ENCODE peak calls at places on chromosomes 12 and 14, in nine cellular contexts. U is GM03348, H is prostate gland, O is pancreas, J is LHCN-M2, Y is NCI-H2171 treated with DMSO at 0.1 percent for 48 hours, V is heart right ventricle, C is LNCaP clone FGC, I is GM04504. D is an unnamed sample.

GRCh38 chr12:45379261-45379660 is 163.4 kb downstream of the ANO6 start:
- DNase-seq in U (no peak), H (no peak), O (no peak), J (peak; percentile 5), Y (no peak), V (no peak), C (peak; percentile 15), I (no peak), D (no peak)

GRCh38 chr14:90795744-90796143 is 20.5 kb downstream of the TTC7B start:
- DNase-seq in U (peak; percentile 80), H (no peak), O (no peak), J (peak; percentile 84), Y (no peak), V (no peak), C (no peak), I (peak; percentile 54), D (peak; percentile 72)

GRCh38 chr14:61322799-61323290 is 1.5 kb downstream of the PRKCH start:
- DNase-seq in U (no peak), H (peak; percentile 53), O (no peak), J (no peak), Y (peak; percentile 60), V (no peak), C (peak; percentile 48), I (no peak), D (no peak)

GRCh38 chr12:851343-851742 is 98.2 kb downstream of the RAD52 start:
- DNase-seq in U (peak; percentile 32), H (no peak), O (no peak), J (no peak), Y (no peak), V (no peak), C (no peak), I (no peak), D (no peak)

GRCh38 chr12:19757317-19757877 is 318.1 kb downstream of the AEBP2 start:
- DNase-seq in U (peak; percentile 31), H (no peak), O (no peak), J (peak; percentile 37), Y (peak; percentile 45), V (no peak), C (no peak), I (peak; percentile 25), D (no peak)

GRCh38 chr12:6540181-6540877 is 6.0 kb downstream of the GAPDH start:
- DNase-seq in U (peak; percentile 94), H (peak; percentile 90), O (no peak), J (peak; percentile 97), Y (peak; percentile 100), V (peak; percentile 90), C (no peak), I (peak; percentile 95), D (peak; percentile 94)

GRCh38 chr12:19574606-19575005 is 135.3 kb downstream of the AEBP2 start:
- DNase-seq in U (no peak), H (no peak), O (no peak), J (peak; percentile 9), Y (no peak), V (no peak), C (no peak), I (no peak), D (no peak)

GRCh38 chr12:102300824-102301461 is 103.3 kb upstream of the PMCH start:
- DNase-seq in U (peak; percentile 15), H (no peak), O (peak; percentile 20), J (peak; percentile 7), Y (peak; percentile 45), V (no peak), C (peak; percentile 33), I (peak; percentile 6), D (peak; percentile 22)

GRCh38 chr12:12673296-12673695 is 22.7 kb downstream of the GPR19 start:
- DNase-seq in U (no peak), H (no peak), O (no peak), J (no peak), Y (no peak), V (no peak), C (no peak), I (no peak), D (no peak)

GRCh38 chr14:61571931-61572330 is 123.4 kb upstream of the HIF1A start:
- DNase-seq in U (no peak), H (no peak), O (no peak), J (peak; percentile 51), Y (no peak), V (no peak), C (no peak), I (no peak), D (no peak)

GRCh38 chr14:75303415-75303814 is 24.8 kb downstream of the FOS start:
- DNase-seq in U (peak; percentile 78), H (peak; percentile 73), O (peak; percentile 61), J (peak; percentile 69), Y (peak; percentile 74), V (peak; percentile 39), C (no peak), I (no peak), D (peak; percentile 43)

GRCh38 chr12:107309020-107309419 is 215.7 kb upstream of the CRY1 start:
- DNase-seq in U (no peak), H (no peak), O (no peak), J (no peak), Y (no peak), V (no peak), C (no peak), I (no peak), D (no peak)

GRCh38 chr14:92511472-92512247 is 1.9 kb upstream of the RIN3 start:
- DNase-seq in U (peak; percentile 90), H (no peak), O (no peak), J (peak; percentile 67), Y (peak; percentile 10), V (no peak), C (no peak), I (peak; percentile 95), D (peak; percentile 93)

GRCh38 chr12:65420941-65421340 is 142.5 kb downstream of the MSRB3 start:
- DNase-seq in U (no peak), H (no peak), O (no peak), J (no peak), Y (no peak), V (no peak), C (no peak), I (no peak), D (no peak)

GRCh38 chr12:7060353-7060954 is at the start of gene C1S:
- DNase-seq in U (peak; percentile 96), H (peak; percentile 61), O (peak; percentile 65), J (peak; percentile 96), Y (peak; percentile 46), V (peak; percentile 60), C (no peak), I (peak; percentile 98), D (peak; percentile 99)

GRCh38 chr14:105255021-105255507 is 6.7 kb downstream of the BTBD6 start:
- DNase-seq in U (peak; percentile 25), H (no peak), O (no peak), J (peak; percentile 97), Y (no peak), V (no peak), C (no peak), I (no peak), D (peak; percentile 36)

GRCh38 chr14:73662439-73663056 is 17.8 kb downstream of the DNAL1 start:
- DNase-seq in U (peak; percentile 80), H (peak; percentile 11), O (no peak), J (peak; percentile 98), Y (peak; percentile 66), V (no peak), C (peak; percentile 58), I (peak; percentile 89), D (peak; percentile 92)

GRCh38 chr12:107775093-107775721 is 703 bp downstream of the ASCL4 start:
- DNase-seq in U (no peak), H (no peak), O (no peak), J (no peak), Y (peak; percentile 51), V (peak; percentile 23), C (no peak), I (no peak), D (no peak)

GRCh38 chr12:24561411-24561871 is 387.5 kb downstream of the BCAT1 start:
- DNase-seq in U (peak; percentile 29), H (peak; percentile 10), O (peak; percentile 16), J (peak; percentile 24), Y (no peak), V (no peak), C (no peak), I (no peak), D (no peak)

GRCh38 chr12:51536159-51536558 is 54.9 kb upstream of the SCN8A start:
- DNase-seq in U (no peak), H (no peak), O (no peak), J (peak; percentile 27), Y (peak; percentile 47), V (no peak), C (no peak), I (no peak), D (no peak)

GRCh38 chr12:51820721-51821422 is 27.6 kb downstream of the FIGNL2 start:
- DNase-seq in U (peak; percentile 95), H (peak; percentile 34), O (peak; percentile 68), J (peak; percentile 55), Y (peak; percentile 82), V (peak; percentile 72), C (no peak), I (no peak), D (peak; percentile 25)

GRCh38 chr12:131132118-131132892 is 178.6 kb downstream of the ADGRD1 start:
- DNase-seq in U (peak; percentile 85), H (peak; percentile 28), O (no peak), J (no peak), Y (peak; percentile 14), V (peak; percentile 76), C (no peak), I (no peak), D (no peak)

GRCh38 chr14:23612802-23613201 is 23.4 kb upstream of the DHRS2 start:
- DNase-seq in U (no peak), H (no peak), O (no peak), J (no peak), Y (no peak), V (no peak), C (no peak), I (no peak), D (no peak)

GRCh38 chr12:3698218-3698974 is 54.5 kb downstream of the CRACR2A start:
- DNase-seq in U (peak; percentile 84), H (peak; percentile 59), O (no peak), J (peak; percentile 95), Y (peak; percentile 100), V (no peak), C (peak; percentile 8), I (peak; percentile 85), D (peak; percentile 94)

GRCh38 chr12:24228371-24228770 is 278.9 kb upstream of the SOX5 start:
- DNase-seq in U (no peak), H (no peak), O (no peak), J (no peak), Y (no peak), V (no peak), C (no peak), I (no peak), D (no peak)

GRCh38 chr12:66329941-66330340 is 27.6 kb downstream of the HELB start:
- DNase-seq in U (no peak), H (peak; percentile 36), O (no peak), J (peak; percentile 49), Y (no peak), V (no peak), C (no peak), I (no peak), D (peak; percentile 46)

GRCh38 chr14:59238242-59238641 is 49.8 kb downstream of the DAAM1 start:
- DNase-seq in U (no peak), H (no peak), O (no peak), J (no peak), Y (peak; percentile 17), V (no peak), C (no peak), I (no peak), D (no peak)

GRCh38 chr12:81992461-81992860 is 233.3 kb upstream of the PPFIA2 start:
- DNase-seq in U (no peak), H (no peak), O (no peak), J (no peak), Y (peak; percentile 18), V (no peak), C (no peak), I (no peak), D (no peak)

GRCh38 chr14:61598980-61599379 is 96.3 kb upstream of the HIF1A start:
- DNase-seq in U (no peak), H (no peak), O (no peak), J (peak; percentile 74), Y (no peak), V (no peak), C (no peak), I (no peak), D (no peak)

GRCh38 chr14:54703724-54704123 is 136.8 kb downstream of the SAMD4A start:
- DNase-seq in U (no peak), H (no peak), O (no peak), J (no peak), Y (no peak), V (no peak), C (no peak), I (no peak), D (no peak)

GRCh38 chr14:77458249-77458950 is 507 bp downstream of the AHSA1 start:
- DNase-seq in U (peak; percentile 55), H (peak; percentile 7), O (peak; percentile 31), J (peak; percentile 27), Y (peak; percentile 59), V (no peak), C (no peak), I (peak; percentile 4), D (no peak)

D was measured in stromal cell of bone marrow.